ENCODE peak calls at places on chromosomes 13 and 19, in nine cellular contexts. One of them, this sample, is unnamed.

GRCh38 chr13:45373116-45373606 is 32.2 kb upstream of the TPT1 start:
- DNase-seq in T1000: no peak
- DNase-seq in activated effector memory CD4-positive, alpha-beta T cell treated with anti-CD3 and anti-CD28 coated beads, Interleukin-2, amount 50 U/mL, for 16 hours: no peak
- DNase-seq in GM13977: no peak
- DNase-seq in GM04504: no peak
- DNase-seq in head of caudate nucleus: no peak
- DNase-seq in endodermal cell: no peak
- DNase-seq in EL: no peak
- DNase-seq in cortex of kidney: no peak
- DNase-seq in this sample: no peak

GRCh38 chr19:10013316-10013715 is at the start of gene RDH8:
- DNase-seq in head of caudate nucleus: no peak
- DNase-seq in GM13977: no peak
- DNase-seq in cortex of kidney: no peak
- DNase-seq in endodermal cell: no peak
- DNase-seq in T1000: no peak
- DNase-seq in GM04504: no peak
- DNase-seq in EL: no peak
- DNase-seq in activated effector memory CD4-positive, alpha-beta T cell treated with anti-CD3 and anti-CD28 coated beads, Interleukin-2, amount 50 U/mL, for 16 hours: no peak
- DNase-seq in this sample: no peak

GRCh38 chr13:85806553-85807175 is 7.4 kb upstream of the SLITRK6 start:
- DNase-seq in endodermal cell: no peak
- DNase-seq in T1000: no peak
- DNase-seq in GM13977: peak
- DNase-seq in GM04504: peak
- DNase-seq in EL: peak
- DNase-seq in cortex of kidney: no peak
- DNase-seq in activated effector memory CD4-positive, alpha-beta T cell treated with anti-CD3 and anti-CD28 coated beads, Interleukin-2, amount 50 U/mL, for 16 hours: no peak
- DNase-seq in head of caudate nucleus: no peak
- DNase-seq in this sample: peak

GRCh38 chr19:47742636-47743035 is 2.7 kb upstream of the NOP53 start:
- DNase-seq in head of caudate nucleus: no peak
- DNase-seq in T1000: no peak
- DNase-seq in GM04504: no peak
- DNase-seq in cortex of kidney: no peak
- DNase-seq in activated effector memory CD4-positive, alpha-beta T cell treated with anti-CD3 and anti-CD28 coated beads, Interleukin-2, amount 50 U/mL, for 16 hours: no peak
- DNase-seq in EL: no peak
- DNase-seq in GM13977: no peak
- DNase-seq in endodermal cell: no peak
- DNase-seq in this sample: peak

GRCh38 chr19:15475611-15476010 is 3.7 kb downstream of the PGLYRP2 start:
- DNase-seq in head of caudate nucleus: no peak
- DNase-seq in GM13977: peak
- DNase-seq in cortex of kidney: no peak
- DNase-seq in T1000: no peak
- DNase-seq in EL: no peak
- DNase-seq in GM04504: no peak
- DNase-seq in endodermal cell: no peak
- DNase-seq in activated effector memory CD4-positive, alpha-beta T cell treated with anti-CD3 and anti-CD28 coated beads, Interleukin-2, amount 50 U/mL, for 16 hours: no peak
- DNase-seq in this sample: no peak

GRCh38 chr13:49759503-49759902 is 33.0 kb downstream of the KPNA3 start:
- DNase-seq in T1000: no peak
- DNase-seq in cortex of kidney: no peak
- DNase-seq in activated effector memory CD4-positive, alpha-beta T cell treated with anti-CD3 and anti-CD28 coated beads, Interleukin-2, amount 50 U/mL, for 16 hours: no peak
- DNase-seq in GM13977: no peak
- DNase-seq in endodermal cell: no peak
- DNase-seq in head of caudate nucleus: no peak
- DNase-seq in GM04504: no peak
- DNase-seq in EL: no peak
- DNase-seq in this sample: no peak

GRCh38 chr13:80666782-80667537 is 326.0 kb upstream of the SPRY2 start:
- DNase-seq in activated effector memory CD4-positive, alpha-beta T cell treated with anti-CD3 and anti-CD28 coated beads, Interleukin-2, amount 50 U/mL, for 16 hours: no peak
- DNase-seq in EL: no peak
- DNase-seq in cortex of kidney: no peak
- DNase-seq in endodermal cell: no peak
- DNase-seq in GM13977: no peak
- DNase-seq in head of caudate nucleus: no peak
- DNase-seq in GM04504: no peak
- DNase-seq in T1000: no peak
- DNase-seq in this sample: no peak

GRCh38 chr19:51644636-51645271 is 1.9 kb downstream of the SIGLEC14 start:
- DNase-seq in cortex of kidney: no peak
- DNase-seq in T1000: no peak
- DNase-seq in GM13977: no peak
- DNase-seq in GM04504: no peak
- DNase-seq in endodermal cell: peak
- DNase-seq in head of caudate nucleus: no peak
- DNase-seq in EL: no peak
- DNase-seq in activated effector memory CD4-positive, alpha-beta T cell treated with anti-CD3 and anti-CD28 coated beads, Interleukin-2, amount 50 U/mL, for 16 hours: no peak
- DNase-seq in this sample: no peak

GRCh38 chr13:33434676-33435075 is 149.1 kb upstream of the STARD13 start:
- DNase-seq in endodermal cell: no peak
- DNase-seq in GM04504: no peak
- DNase-seq in EL: no peak
- DNase-seq in activated effector memory CD4-positive, alpha-beta T cell treated with anti-CD3 and anti-CD28 coated beads, Interleukin-2, amount 50 U/mL, for 16 hours: no peak
- DNase-seq in T1000: no peak
- DNase-seq in GM13977: no peak
- DNase-seq in cortex of kidney: no peak
- DNase-seq in head of caudate nucleus: no peak
- DNase-seq in this sample: no peak

GRCh38 chr19:51479531-51480331 is 1.4 kb downstream of the CEACAM18 start:
- DNase-seq in head of caudate nucleus: no peak
- DNase-seq in endodermal cell: no peak
- DNase-seq in GM04504: no peak
- DNase-seq in GM13977: no peak
- DNase-seq in cortex of kidney: no peak
- DNase-seq in T1000: no peak
- DNase-seq in activated effector memory CD4-positive, alpha-beta T cell treated with anti-CD3 and anti-CD28 coated beads, Interleukin-2, amount 50 U/mL, for 16 hours: no peak
- DNase-seq in EL: no peak
- DNase-seq in this sample: no peak

GRCh38 chr13:39998166-39998565 is 342.7 kb downstream of the COG6 start:
- DNase-seq in GM04504: no peak
- DNase-seq in head of caudate nucleus: no peak
- DNase-seq in EL: no peak
- DNase-seq in activated effector memory CD4-positive, alpha-beta T cell treated with anti-CD3 and anti-CD28 coated beads, Interleukin-2, amount 50 U/mL, for 16 hours: no peak
- DNase-seq in cortex of kidney: no peak
- DNase-seq in GM13977: no peak
- DNase-seq in endodermal cell: no peak
- DNase-seq in T1000: no peak
- DNase-seq in this sample: peak

GRCh38 chr13:32901994-32902780 is 114.0 kb upstream of the KL start:
- DNase-seq in activated effector memory CD4-positive, alpha-beta T cell treated with anti-CD3 and anti-CD28 coated beads, Interleukin-2, amount 50 U/mL, for 16 hours: no peak
- DNase-seq in EL: no peak
- DNase-seq in GM04504: no peak
- DNase-seq in GM13977: no peak
- DNase-seq in head of caudate nucleus: no peak
- DNase-seq in cortex of kidney: no peak
- DNase-seq in T1000: no peak
- DNase-seq in endodermal cell: no peak
- DNase-seq in this sample: no peak

GRCh38 chr19:31676271-31677004 is 327.2 kb upstream of the TSHZ3 start:
- DNase-seq in activated effector memory CD4-positive, alpha-beta T cell treated with anti-CD3 and anti-CD28 coated beads, Interleukin-2, amount 50 U/mL, for 16 hours: no peak
- DNase-seq in GM04504: no peak
- DNase-seq in GM13977: no peak
- DNase-seq in EL: no peak
- DNase-seq in endodermal cell: peak
- DNase-seq in T1000: no peak
- DNase-seq in head of caudate nucleus: no peak
- DNase-seq in cortex of kidney: no peak
- DNase-seq in this sample: peak

GRCh38 chr13:51832471-51833152 is 12.4 kb downstream of the TMEM272 start:
- DNase-seq in endodermal cell: peak
- DNase-seq in GM13977: peak
- DNase-seq in activated effector memory CD4-positive, alpha-beta T cell treated with anti-CD3 and anti-CD28 coated beads, Interleukin-2, amount 50 U/mL, for 16 hours: peak
- DNase-seq in GM04504: no peak
- DNase-seq in T1000: no peak
- DNase-seq in head of caudate nucleus: no peak
- DNase-seq in cortex of kidney: no peak
- DNase-seq in EL: peak
- DNase-seq in this sample: peak

GRCh38 chr13:20525144-20525600 is 485 bp downstream of the CRYL1 start:
- DNase-seq in endodermal cell: peak
- DNase-seq in GM13977: no peak
- DNase-seq in T1000: no peak
- DNase-seq in head of caudate nucleus: peak
- DNase-seq in EL: peak
- DNase-seq in GM04504: no peak
- DNase-seq in cortex of kidney: no peak
- DNase-seq in activated effector memory CD4-positive, alpha-beta T cell treated with anti-CD3 and anti-CD28 coated beads, Interleukin-2, amount 50 U/mL, for 16 hours: peak
- DNase-seq in this sample: peak

GRCh38 chr19:35449347-35450043 is 1.4 kb downstream of the FFAR2 start:
- DNase-seq in T1000: no peak
- DNase-seq in head of caudate nucleus: no peak
- DNase-seq in activated effector memory CD4-positive, alpha-beta T cell treated with anti-CD3 and anti-CD28 coated beads, Interleukin-2, amount 50 U/mL, for 16 hours: no peak
- DNase-seq in GM04504: no peak
- DNase-seq in GM13977: no peak
- DNase-seq in endodermal cell: no peak
- DNase-seq in cortex of kidney: no peak
- DNase-seq in EL: no peak
- DNase-seq in this sample: no peak

GRCh38 chr13:113802090-113802531 is 43.1 kb downstream of the TMEM255B start:
- DNase-seq in head of caudate nucleus: no peak
- DNase-seq in GM13977: no peak
- DNase-seq in T1000: peak
- DNase-seq in GM04504: peak
- DNase-seq in cortex of kidney: no peak
- DNase-seq in EL: peak
- DNase-seq in activated effector memory CD4-positive, alpha-beta T cell treated with anti-CD3 and anti-CD28 coated beads, Interleukin-2, amount 50 U/mL, for 16 hours: no peak
- DNase-seq in endodermal cell: peak
- DNase-seq in this sample: peak

GRCh38 chr19:40035996-40036395 is 20.0 kb downstream of the ZNF780B start:
- DNase-seq in GM04504: no peak
- DNase-seq in GM13977: no peak
- DNase-seq in activated effector memory CD4-positive, alpha-beta T cell treated with anti-CD3 and anti-CD28 coated beads, Interleukin-2, amount 50 U/mL, for 16 hours: no peak
- DNase-seq in endodermal cell: no peak
- DNase-seq in cortex of kidney: no peak
- DNase-seq in head of caudate nucleus: no peak
- DNase-seq in T1000: no peak
- DNase-seq in EL: peak
- DNase-seq in this sample: no peak